ENCODE peak calls at places on chromosomes 11 and 22, in four cellular contexts. J, O, N and G are unnamed samples.

GRCh38 chr22:19766506-19767426 is 6.2 kb downstream of the TBX1 start:
- DNase-seq in J (no peak), O (peak), N (peak), G (no peak)

GRCh38 chr22:42632096-42632495 is 8.3 kb downstream of the ATP5MGL start:
- DNase-seq in J (no peak), O (no peak), N (peak), G (no peak)

GRCh38 chr11:38014405-38014804 is 1416.4 kb upstream of the RAG2 start:
- DNase-seq in J (no peak), O (no peak), N (no peak), G (no peak)

GRCh38 chr11:96272542-96273306 is 70.3 kb downstream of the MAML2 start:
- DNase-seq in J (no peak), O (no peak), N (peak), G (no peak)

GRCh38 chr22:35010543-35010942 is 55.4 kb upstream of the ISX start:
- DNase-seq in J (no peak), O (no peak), N (no peak), G (no peak)

GRCh38 chr22:49917997-49918910 is at the start of the genes ALG12 and CRELD2:
- DNase-seq in J (peak), O (peak), N (peak), G (peak)

GRCh38 chr22:19287076-19287724 is 4.3 kb downstream of the CLTCL1 start:
- DNase-seq in J (no peak), O (peak), N (peak), G (peak)

GRCh38 chr11:117023178-117023577 is 75.0 kb downstream of the SIK3 start:
- DNase-seq in J (no peak), O (no peak), N (no peak), G (no peak)

GRCh38 chr22:31846161-31847115 is 92.6 kb downstream of the DEPDC5 start:
- DNase-seq in J (no peak), O (no peak), N (peak), G (no peak)